ENCODE peak calls at places on chromosomes 11 and 22, in five cellular contexts. Q is GM23338, A is PC-9, X is MM.1S, V is HCT116. K is an unnamed sample. For H3K9me2, the result is how much of the 10 kb centered on the place peaks cover.

GRCh38 chr11:62778441-62778840 is 7.2 kb downstream of the TAF6L start:
- DNase-seq in A (no peak), V (no peak), X (no peak), Q (no peak), K (no peak)

GRCh38 chr11:63847363-63847762 is 8.5 kb downstream of the MARK2 start:
- DNase-seq in A (peak), X (no peak), V (no peak), Q (peak), K (no peak)

GRCh38 chr11:1070594-1071462 is 3.8 kb upstream of the MUC2 start:
- DNase-seq in V (no peak), X (no peak), Q (no peak), A (no peak), K (no peak)

GRCh38 chr11:8258289-8258688 is 5.4 kb downstream of the LMO1 start:
- DNase-seq in Q (no peak), X (no peak), A (no peak), V (no peak), K (no peak)

GRCh38 chr22:19731736-19732135 is 8.4 kb downstream of the GP1BB start:
- DNase-seq in V (no peak), X (no peak), A (no peak), Q (no peak), K (no peak)

GRCh38 chr11:73653996-73654395 is 7.6 kb downstream of the PLEKHB1 start:
- DNase-seq in A (no peak), X (no peak), V (no peak), Q (no peak), K (no peak)

GRCh38 chr11:66115638-66116410 is 45.8 kb downstream of the PACS1 start:
- DNase-seq in V (no peak), Q (no peak), A (no peak), X (peak), K (peak)

GRCh38 chr22:41410311-41410751 is 28.6 kb downstream of the TEF start:
- DNase-seq in A (no peak), V (no peak), Q (no peak), X (no peak), K (no peak)

GRCh38 chr22:42289671-42290269 is 19.3 kb upstream of the TCF20 start:
- DNase-seq in V (no peak), A (no peak), Q (no peak), X (no peak), K (no peak)

GRCh38 chr11:66181632-66182345 is 86.7 kb upstream of the RAB1B start:
- DNase-seq in V (no peak), A (no peak), Q (no peak), X (no peak), K (no peak)

GRCh38 chr11:60985991-60986915 is 14.8 kb downstream of the CD6 start:
- DNase-seq in A (peak), X (peak), Q (no peak), V (no peak), K (peak)

GRCh38 chr11:23284626-23285025 is 424.4 kb upstream of the CCDC179 start:
- DNase-seq in Q (no peak), A (no peak), V (no peak), X (no peak), K (no peak)

GRCh38 chr11:57482782-57483569 is 22.6 kb downstream of the RTN4RL2 start:
- DNase-seq in A (no peak), X (peak), V (no peak), Q (peak), K (peak)

GRCh38 chr22:23217171-23218052 is 37.1 kb downstream of the BCR start:
- DNase-seq in Q (no peak), V (no peak), X (no peak), A (no peak), K (no peak)

GRCh38 chr11:1257916-1258315 is 35.0 kb downstream of the MUC5B start:
- DNase-seq in V (no peak), X (no peak), A (no peak), Q (no peak), K (no peak)

GRCh38 chr11:27525824-27526516 is 19.4 kb upstream of the LIN7C start:
- DNase-seq in X (no peak), A (no peak), Q (no peak), V (no peak), K (no peak)

GRCh38 chr11:66579017-66579606 is 10.7 kb upstream of the CTSF start:
- DNase-seq in X (peak), A (no peak), Q (peak), V (peak), K (peak)

GRCh38 chr22:31378123-31378522 is 21.3 kb upstream of the DRG1 start:
- DNase-seq in V (no peak), Q (no peak), A (no peak), X (no peak), K (no peak)

DNA sequence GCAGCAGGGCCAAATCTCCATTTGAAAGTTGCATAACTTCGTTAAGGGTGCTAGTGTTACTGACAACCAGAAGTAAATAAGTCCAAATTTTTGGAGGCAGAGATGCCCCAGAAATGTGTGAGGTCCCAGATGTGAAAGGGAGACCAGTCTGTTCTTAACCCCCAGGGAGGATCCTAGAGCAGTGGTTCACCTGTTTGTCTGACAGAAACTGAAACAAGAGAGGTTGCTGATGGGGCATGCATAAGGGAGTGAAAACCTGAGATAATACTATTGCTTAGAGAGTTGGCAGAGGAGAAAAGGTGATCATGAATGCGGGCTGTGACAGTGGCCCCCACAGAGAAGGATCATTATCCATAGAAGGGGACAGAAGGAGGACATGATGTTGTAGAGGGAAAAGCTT is 3.8 kb downstream of the CBLIF start:
- DNase-seq in Q (no peak), V (no peak), X (peak), A (no peak), K (no peak)
- H3K9me2 ChIP-seq in Q (under half), V (under half), X (under half), A (under half), K (under half)

GRCh38 chr11:105202422-105202821 is 62.9 kb upstream of the CARD18 start:
- DNase-seq in X (no peak), A (no peak), V (no peak), Q (no peak), K (no peak)
- H3K27ac ChIP-seq in X (no peak), A (no peak), V (no peak), Q (no peak), K (no peak)

GRCh38 chr22:45246060-45246985 is 5.6 kb upstream of the KIAA0930 start:
- DNase-seq in X (no peak), V (peak), A (peak), Q (no peak), K (no peak)

GRCh38 chr22:45240810-45241631 is at the start of gene KIAA0930:
- DNase-seq in A (peak), Q (peak), V (peak), X (peak), K (peak)

GRCh38 chr22:45239378-45240136 is 1.1 kb downstream of the KIAA0930 start:
- DNase-seq in X (no peak), Q (no peak), V (no peak), A (no peak), K (no peak)

GRCh38 chr22:45240137-45240809 is 421 bp downstream of the KIAA0930 start:
- DNase-seq in V (no peak), A (no peak), X (no peak), Q (peak), K (peak)

GRCh38 chr22:45242778-45243191 is 2.1 kb upstream of the KIAA0930 start:
- DNase-seq in V (no peak), Q (peak), A (no peak), X (no peak), K (no peak)
- H2AFZ ChIP-seq in V (no peak), Q (no peak), A (no peak), X (no peak), K (no peak)

GRCh38 chr11:118017631-118018315 is 31.6 kb downstream of the IL10RA start:
- DNase-seq in V (no peak), Q (no peak), X (no peak), A (no peak), K (no peak)
- H3K9me2 ChIP-seq in V (under half), Q (under half), X (under half), A (under half), K (under half)

GRCh38 chr11:13440100-13440855 is 22.7 kb downstream of the BTBD10 start:
- DNase-seq in A (no peak), V (peak), X (no peak), Q (peak), K (no peak)
- H3K27ac ChIP-seq in A (no peak), V (no peak), X (no peak), Q (peak), K (no peak)

GRCh38 chr11:121839821-121840220 is 276.2 kb downstream of the BLID start:
- DNase-seq in X (no peak), A (no peak), V (no peak), Q (no peak), K (no peak)

GRCh38 chr11:121844016-121844415 is 272.0 kb downstream of the BLID start:
- DNase-seq in A (no peak), X (no peak), V (no peak), Q (peak), K (no peak)

GRCh38 chr11:121838571-121838970 is 277.4 kb downstream of the BLID start:
- DNase-seq in A (no peak), Q (no peak), V (no peak), X (no peak), K (no peak)

GRCh38 chr11:121842186-121842585 is 273.8 kb downstream of the BLID start:
- DNase-seq in V (no peak), X (no peak), Q (no peak), A (no peak), K (no peak)

GRCh38 chr11:121841487-121842167 is 274.4 kb downstream of the BLID start:
- DNase-seq in X (no peak), V (no peak), Q (peak), A (no peak), K (no peak)
- H2AFZ ChIP-seq in X (no peak), V (no peak), Q (peak), A (no peak), K (no peak)

DNA sequence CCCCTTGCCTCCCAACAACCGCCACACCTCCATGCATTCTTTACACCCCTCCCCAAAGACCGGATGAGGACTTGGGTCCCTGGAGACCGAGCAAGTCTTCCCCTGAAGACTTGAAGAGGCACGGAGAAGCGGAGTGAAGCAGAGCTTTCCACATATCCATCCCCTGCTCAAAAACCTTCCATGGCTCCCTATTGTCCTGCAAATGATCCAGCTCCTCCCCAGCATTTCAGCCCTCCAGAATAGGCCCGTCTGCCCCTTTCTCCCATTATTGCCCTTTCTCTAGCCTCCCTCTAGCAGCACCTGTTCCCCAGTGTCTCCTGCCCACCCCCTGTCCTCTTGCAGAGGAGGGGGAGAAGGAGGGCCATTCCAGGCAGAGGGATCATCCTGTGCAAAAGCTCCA is 59.8 kb downstream of the CYTH4 start:
- DNase-seq in A (no peak), Q (no peak), V (no peak), X (no peak), K (no peak)
- H3K9me2 ChIP-seq in A (under half), Q (under half), V (under half), X (under half), K (under half)

K was measured in OCI-LY7.